ENCODE peak calls at places on chromosomes 5 and 9, in six cellular contexts. I, T, H, B, P and C are unnamed samples. For H3K9me3, the result is how much of the 10 kb centered on the place peaks cover.

GRCh38 chr9:127567898-127568617 is 44.0 kb upstream of the STXBP1 start:
- DNase-seq in P (no peak), B (no peak), T (peak), I (no peak), H (no peak), C (no peak)

GRCh38 chr5:134610715-134611114 is 21.9 kb downstream of the SAR1B start:
- DNase-seq in H (no peak), B (no peak), P (no peak), T (no peak), I (no peak), C (no peak)

GRCh38 chr5:146521403-146522106 is 5.6 kb upstream of the GPR151 start:
- DNase-seq in T (no peak), P (no peak), B (no peak), H (no peak), I (no peak), C (no peak)

GRCh38 chr5:158812381-158812780 is 287.3 kb downstream of the EBF1 start:
- DNase-seq in H (peak), T (no peak), B (no peak), I (no peak), P (no peak), C (no peak)

GRCh38 chr9:12463641-12464040 is 229.5 kb upstream of the TYRP1 start:
- DNase-seq in B (no peak), T (peak), I (no peak), H (no peak), P (no peak), C (no peak)

GRCh38 chr5:35924950-35925722 is 13.3 kb downstream of the CAPSL start:
- DNase-seq in T (peak), B (peak), I (no peak), H (no peak), P (peak), C (peak)

GRCh38 chr9:133131506-133131905 is 10.5 kb upstream of the RALGDS start:
- DNase-seq in T (no peak), I (peak), H (no peak), B (no peak), P (no peak), C (no peak)

GRCh38 chr5:52356311-52356918 is 431.3 kb upstream of the ITGA1 start:
- DNase-seq in P (no peak), B (no peak), T (peak), H (no peak), I (no peak), C (no peak)

GRCh38 chr5:120452471-120452870 is 11.6 kb upstream of the PRR16 start:
- DNase-seq in I (no peak), T (no peak), P (no peak), H (no peak), B (no peak), C (no peak)

GRCh38 chr9:5582835-5583195 is 46.1 kb upstream of the RIC1 start:
- DNase-seq in H (no peak), T (no peak), B (no peak), P (no peak), I (no peak), C (peak)

GRCh38 chr9:92173318-92173717 is 58.1 kb upstream of the SPTLC1 start:
- DNase-seq in H (no peak), P (no peak), I (no peak), T (no peak), B (no peak), C (no peak)

DNA sequence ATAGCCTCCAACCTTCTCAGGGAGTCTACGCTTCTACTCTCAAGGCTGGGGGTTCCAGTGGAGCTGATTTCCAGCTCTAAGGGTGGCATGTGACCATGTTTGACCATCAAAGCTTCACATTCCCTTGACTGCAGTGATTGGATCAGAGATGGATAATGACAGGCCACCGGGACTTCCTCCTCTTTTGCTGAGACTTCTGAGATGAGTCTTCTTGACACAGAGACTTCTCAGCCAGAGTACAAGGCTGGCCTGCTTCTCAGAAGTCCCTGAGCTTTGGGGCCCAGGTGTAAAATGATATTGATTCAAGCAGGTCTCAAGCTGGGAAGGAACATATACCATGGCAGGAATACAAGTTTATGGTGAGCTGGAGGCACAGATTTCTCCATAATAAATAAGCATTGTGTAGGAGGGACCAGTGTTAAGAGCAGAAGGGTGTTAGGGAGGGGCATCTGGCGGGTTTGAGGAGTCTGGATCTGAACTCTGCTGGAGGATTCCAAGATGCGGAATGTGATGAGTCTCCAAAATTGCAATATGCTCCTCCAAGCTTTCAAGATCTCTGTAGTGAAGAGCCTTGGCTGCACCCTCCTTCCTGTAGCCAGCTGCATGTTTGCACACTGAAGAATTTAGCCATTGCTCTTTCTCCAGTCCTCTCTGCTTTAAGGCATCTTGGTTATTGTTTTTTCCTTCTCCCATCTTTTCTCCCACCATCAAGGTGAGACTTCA is 41.7 kb upstream of the HSD17B4 start:
- DNase-seq in I (no peak), P (no peak), T (no peak), B (no peak), H (no peak), C (no peak)
- TF ChIP-seq CTCF in I (no peak), P (no peak), T (no peak), B (no peak), H (no peak), C (no peak)

DNA sequence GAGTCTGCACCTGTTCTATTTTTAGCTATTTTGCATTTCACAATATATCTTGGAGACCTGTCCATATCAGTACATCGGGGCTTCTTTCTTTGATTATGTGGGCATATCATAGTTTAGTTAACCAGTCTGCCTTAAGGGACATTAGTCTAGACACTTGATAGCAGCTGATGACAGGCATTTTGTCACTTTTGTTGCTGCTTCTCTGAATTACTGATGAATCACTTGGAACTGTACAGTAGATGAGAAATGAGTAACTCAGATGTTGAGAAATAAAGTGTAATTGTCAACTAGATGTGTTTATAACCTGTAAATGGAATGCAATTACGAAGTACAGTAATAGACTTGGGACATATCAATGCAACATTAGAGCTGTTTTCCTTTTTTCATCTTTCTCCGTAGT is 7.1 kb downstream of the ZFP2 start:
- DNase-seq in H (no peak), P (no peak), I (no peak), B (no peak), T (no peak), C (no peak)
- H3K9me3 ChIP-seq in H (under half), P (under half), I (under half), B (half or more), T (under half), C (under half)

DNA sequence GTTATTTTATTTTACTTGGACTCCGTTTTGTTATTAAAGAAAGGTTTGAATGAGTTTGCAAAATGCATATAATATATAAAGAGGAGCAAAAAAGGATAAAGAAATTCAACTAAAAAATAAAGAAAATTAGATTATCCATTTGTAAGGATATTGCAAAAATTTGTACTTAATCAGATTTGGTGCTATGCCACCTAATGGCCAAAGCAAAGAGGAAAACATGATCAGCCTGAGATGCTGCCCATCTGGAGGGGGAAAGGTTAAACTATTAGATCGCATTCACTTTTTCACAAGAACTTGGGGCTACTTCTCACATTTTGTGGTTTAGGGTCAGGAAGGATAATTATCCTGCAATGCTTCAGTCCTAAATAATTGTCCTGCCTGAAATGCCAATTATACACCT is 350.6 kb downstream of the MLLT3 start:
- DNase-seq in B (no peak), H (no peak), T (no peak), I (no peak), P (no peak), C (no peak)
- TF ChIP-seq CTCF in B (no peak), H (no peak), T (peak), I (no peak), P (no peak), C (no peak)

GRCh38 chr9:15909297-15909696 is 356.5 kb downstream of the CCDC171 start:
- DNase-seq in H (no peak), P (no peak), T (no peak), I (no peak), B (no peak), C (no peak)
- H3K9me3 ChIP-seq in H (under half), P (under half), T (under half), I (under half), B (under half), C (under half)

GRCh38 chr5:67549263-67549551 is 352.6 kb upstream of the CD180 start:
- DNase-seq in I (no peak), H (no peak), B (no peak), T (no peak), P (no peak), C (no peak)

GRCh38 chr5:67549947-67550346 is 353.3 kb upstream of the CD180 start:
- DNase-seq in T (no peak), I (no peak), P (no peak), H (no peak), B (no peak), C (no peak)

GRCh38 chr5:67547682-67548081 is 351.1 kb upstream of the CD180 start:
- DNase-seq in H (no peak), P (no peak), B (no peak), T (no peak), I (no peak), C (no peak)

GRCh38 chr5:67548520-67549262 is 352.1 kb upstream of the CD180 start:
- DNase-seq in H (no peak), P (no peak), T (no peak), B (no peak), I (no peak), C (no peak)

GRCh38 chr5:67552773-67553172 is 356.2 kb upstream of the CD180 start:
- DNase-seq in H (no peak), B (no peak), P (no peak), T (no peak), I (no peak), C (no peak)
- TF ChIP-seq CTCF in H (no peak), B (no peak), P (no peak), T (no peak), I (no peak), C (no peak)

GRCh38 chr5:4563400-4563799 is 576.7 kb upstream of the ADAMTS16 start:
- DNase-seq in P (no peak), I (no peak), H (no peak), B (no peak), T (peak), C (no peak)

GRCh38 chr5:4555739-4556285 is 584.3 kb upstream of the ADAMTS16 start:
- DNase-seq in T (no peak), H (no peak), P (no peak), I (no peak), B (no peak), C (no peak)

GRCh38 chr5:4561403-4561802 is 578.7 kb upstream of the ADAMTS16 start:
- DNase-seq in T (no peak), H (no peak), I (no peak), B (no peak), P (no peak), C (no peak)
- H3K9me3 ChIP-seq in T (under half), H (under half), I (under half), B (under half), P (under half), C (under half)

DNA sequence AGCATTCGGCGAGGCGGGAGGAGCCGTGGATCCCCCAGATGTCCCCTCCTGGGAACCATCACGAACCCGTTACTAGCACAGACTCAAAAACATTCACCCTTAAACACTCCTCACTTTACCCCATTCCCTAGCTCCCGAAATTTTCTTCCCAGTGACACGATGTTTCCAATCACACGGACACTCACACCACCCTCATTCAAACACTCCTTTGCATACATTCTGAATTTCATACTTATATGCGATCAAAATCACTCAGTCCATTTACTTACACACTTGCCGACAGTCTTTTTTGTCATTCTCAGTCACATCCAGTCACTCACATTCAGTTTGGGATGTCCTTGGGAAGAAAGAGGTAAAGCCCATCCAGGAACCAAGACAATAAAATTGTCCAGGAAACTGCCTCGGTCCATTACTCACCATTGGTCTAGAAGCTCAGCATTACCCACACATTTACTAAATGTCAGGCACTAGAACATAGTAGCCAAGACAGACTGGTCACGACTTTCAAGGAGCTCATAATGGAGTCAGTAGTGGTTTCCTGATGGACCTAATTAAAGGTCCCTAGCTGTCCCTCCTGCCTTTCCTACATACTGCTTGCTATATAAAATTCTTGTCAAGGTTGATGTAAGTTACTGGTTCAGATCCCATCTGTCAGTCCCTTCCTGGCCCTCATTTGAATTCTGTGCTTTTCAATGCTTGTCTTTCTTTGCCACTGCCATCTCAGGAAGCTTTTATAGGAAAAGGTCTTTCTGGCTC is 574 bp downstream of the SLC35A4 start:
- DNase-seq in P (no peak), T (no peak), I (no peak), H (no peak), B (no peak), C (no peak)
- TF ChIP-seq CTCF in P (no peak), T (no peak), I (no peak), H (no peak), B (no peak), C (no peak)

GRCh38 chr5:149412783-149413476 is 33.8 kb upstream of the IL17B start:
- DNase-seq in B (no peak), P (no peak), T (no peak), I (no peak), H (no peak), C (no peak)

GRCh38 chr5:149409268-149409948 is 30.3 kb upstream of the IL17B start:
- DNase-seq in I (no peak), P (no peak), T (no peak), H (no peak), B (no peak), C (no peak)

GRCh38 chr5:149411738-149412519 is 32.8 kb upstream of the IL17B start:
- DNase-seq in B (no peak), T (no peak), I (no peak), P (no peak), H (no peak), C (no peak)

GRCh38 chr5:149410071-149410470 is 31.0 kb upstream of the IL17B start:
- DNase-seq in P (no peak), I (no peak), B (no peak), H (no peak), T (no peak), C (no peak)

GRCh38 chr5:149410721-149411432 is 31.8 kb upstream of the IL17B start:
- DNase-seq in H (no peak), T (no peak), B (no peak), I (no peak), P (no peak), C (no peak)
- H3K9me3 ChIP-seq in H (under half), T (under half), B (under half), I (under half), P (under half), C (under half)

GRCh38 chr9:7366121-7366520 is 433.5 kb downstream of the DMAC1 start:
- DNase-seq in T (no peak), P (no peak), H (no peak), I (no peak), B (no peak), C (no peak)

GRCh38 chr9:7354704-7355103 is 444.9 kb downstream of the DMAC1 start:
- DNase-seq in T (no peak), P (no peak), I (no peak), B (no peak), H (no peak), C (no peak)

GRCh38 chr9:7363777-7364477 is 435.7 kb downstream of the DMAC1 start:
- DNase-seq in T (peak), B (no peak), H (no peak), P (no peak), I (no peak), C (no peak)

GRCh38 chr9:7358876-7359275 is 440.7 kb downstream of the DMAC1 start:
- DNase-seq in T (peak), H (no peak), P (no peak), I (no peak), B (no peak), C (no peak)

DNA sequence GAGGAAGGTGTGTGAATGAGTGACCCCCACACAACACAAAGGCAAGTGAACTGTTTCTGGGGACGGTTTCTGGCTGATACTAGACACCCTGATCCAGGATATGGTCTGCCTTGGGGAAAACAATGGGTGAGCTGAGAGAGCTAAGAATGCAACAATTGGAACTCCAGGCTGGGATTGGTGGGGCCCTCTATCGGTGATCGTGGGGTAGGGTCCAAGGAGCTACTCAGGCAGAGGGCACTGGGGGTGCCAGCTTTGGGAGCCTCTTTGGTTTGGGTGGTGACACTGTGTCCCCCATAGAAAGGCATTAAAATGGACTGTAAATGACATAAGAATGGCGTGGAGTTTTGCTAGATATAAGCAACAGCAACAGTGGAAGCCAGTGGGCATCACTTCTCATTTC is 439.1 kb downstream of the DMAC1 start:
- DNase-seq in H (no peak), I (no peak), P (no peak), T (peak), B (no peak), C (no peak)
- TF ChIP-seq CTCF in H (no peak), I (no peak), P (no peak), T (peak), B (no peak), C (no peak)